ENCODE peak calls at places on chromosome 15, in eight cellular contexts. L is epithelial cell of prostate, I is left lung, O is RWPE1, K is K562, W is transverse colon, U is upper lobe of right lung, P is neuronal stem cell. A is an unnamed sample.

GRCh38 chr15:63080638-63081250 is 38.2 kb downstream of the TPM1 start:
- DNase-seq in L (no peak), I (no peak), O (no peak), K (no peak), W (no peak), U (no peak), P (no peak), A (no peak)

GRCh38 chr15:51094606-51095569 is at the start of gene TNFAIP8L3:
- DNase-seq in L (no peak), I (no peak), O (peak; percentile 64), K (no peak), W (peak; percentile 50), U (peak; percentile 66), P (peak; percentile 18), A (peak; percentile 76)

GRCh38 chr15:83657549-83657948 is 3.6 kb downstream of the ADAMTSL3 start:
- DNase-seq in L (no peak), I (no peak), O (no peak), K (peak; percentile 23), W (no peak), U (no peak), P (no peak), A (no peak)

GRCh38 chr15:91263632-91264477 is 163.8 kb downstream of the SV2B start:
- DNase-seq in L (no peak), I (no peak), O (peak; percentile 59), K (no peak), W (peak; percentile 28), U (no peak), P (no peak), A (no peak)

GRCh38 chr15:95953032-95953431 is 377.5 kb upstream of the NR2F2 start:
- DNase-seq in L (no peak), I (no peak), O (no peak), K (peak; percentile 38), W (no peak), U (no peak), P (no peak), A (no peak)

GRCh38 chr15:70617076-70617910 is 146.1 kb downstream of the UACA start:
- DNase-seq in L (no peak), I (no peak), O (no peak), K (no peak), W (no peak), U (no peak), P (no peak), A (no peak)

GRCh38 chr15:56243117-56243773 is 434 bp downstream of the RFX7 start:
- DNase-seq in L (no peak), I (peak; percentile 57), O (peak; percentile 29), K (peak; percentile 55), W (peak; percentile 49), U (peak; percentile 71), P (peak; percentile 58), A (peak; percentile 88)

GRCh38 chr15:69554321-69554961 is 101.8 kb downstream of the RPLP1 start:
- DNase-seq in L (no peak), I (no peak), O (no peak), K (no peak), W (peak; percentile 66), U (no peak), P (no peak), A (no peak)

GRCh38 chr15:46110755-46111154 is 475.9 kb downstream of the SQOR start:
- DNase-seq in L (no peak), I (no peak), O (no peak), K (no peak), W (no peak), U (no peak), P (no peak), A (no peak)

GRCh38 chr15:75637245-75638009 is 2.6 kb downstream of the IMP3 start:
- DNase-seq in L (no peak), I (no peak), O (no peak), K (no peak), W (no peak), U (no peak), P (no peak), A (peak; percentile 11)
- H3K27ac ChIP-seq in L (peak overlapping the region; percentile 84), I (no peak overlapping the region), O (peak overlapping the region; percentile 98), K (peak overlapping the region; percentile 77), W (peak overlapping the region; percentile 94), U (peak overlapping the region; percentile 98), P (no peak overlapping the region), A (peak overlapping the region; percentile 96)

GRCh38 chr15:42329161-42329560 is 30.1 kb upstream of the CAPN3 start:
- DNase-seq in L (no peak), I (no peak), O (no peak), K (no peak), W (no peak), U (no peak), P (no peak), A (no peak)

GRCh38 chr15:42332331-42332730 is 27.0 kb upstream of the CAPN3 start:
- DNase-seq in L (no peak), I (no peak), O (no peak), K (no peak), W (no peak), U (no peak), P (no peak), A (no peak)

GRCh38 chr15:42329992-42330391 is 29.3 kb upstream of the CAPN3 start:
- DNase-seq in L (no peak), I (no peak), O (no peak), K (no peak), W (no peak), U (no peak), P (no peak), A (no peak)

GRCh38 chr15:42335074-42335473 is 24.2 kb upstream of the CAPN3 start:
- DNase-seq in L (no peak), I (no peak), O (no peak), K (no peak), W (no peak), U (no peak), P (no peak), A (no peak)

DNA sequence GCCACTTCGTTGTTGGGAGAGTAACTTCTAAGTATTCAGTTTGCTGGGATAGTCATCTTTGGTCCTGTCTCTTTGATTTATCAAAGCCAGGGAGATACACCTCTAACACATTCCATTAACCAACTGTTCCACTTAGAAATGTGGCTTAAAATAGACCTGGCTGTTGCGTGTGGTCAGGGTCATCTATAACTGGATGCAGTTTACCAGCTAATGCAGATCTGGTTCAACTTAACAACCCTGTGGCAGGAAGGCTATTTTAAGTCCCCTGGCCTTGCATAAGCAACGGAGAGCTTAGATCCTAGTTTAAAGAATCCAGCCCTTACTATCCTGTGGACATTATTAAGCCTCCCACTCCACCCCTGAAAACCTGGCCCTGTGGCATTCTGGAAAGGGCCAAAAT is 28.1 kb upstream of the CAPN3 start:
- DNase-seq in L (no peak), I (no peak), O (no peak), K (no peak), W (no peak), U (no peak), P (no peak), A (no peak)
- H3K27ac ChIP-seq in L (no peak overlapping the region), I (no peak overlapping the region), O (no peak overlapping the region), K (no peak overlapping the region), W (no peak overlapping the region), U (no peak overlapping the region), P (no peak overlapping the region), A (no peak overlapping the region)

GRCh38 chr15:39362832-39363561 is 217.9 kb upstream of the THBS1 start:
- DNase-seq in L (no peak), I (no peak), O (no peak), K (no peak), W (no peak), U (no peak), P (no peak), A (no peak)
- H3K27ac ChIP-seq in L (no peak overlapping the region), I (no peak overlapping the region), O (no peak overlapping the region), K (no peak overlapping the region), W (no peak overlapping the region), U (no peak overlapping the region), P (no peak overlapping the region), A (no peak overlapping the region)

GRCh38 chr15:60091150-60091549 is 87.0 kb downstream of the FOXB1 start:
- DNase-seq in L (peak; percentile 89), I (peak; percentile 75), O (peak; percentile 97), K (no peak), W (no peak), U (peak; percentile 75), P (no peak), A (no peak)

GRCh38 chr15:60086676-60087446 is 82.8 kb downstream of the FOXB1 start:
- DNase-seq in L (no peak), I (no peak), O (no peak), K (no peak), W (no peak), U (no peak), P (no peak), A (no peak)

GRCh38 chr15:60087561-60087960 is 83.5 kb downstream of the FOXB1 start:
- DNase-seq in L (no peak), I (no peak), O (no peak), K (no peak), W (no peak), U (no peak), P (no peak), A (no peak)

GRCh38 chr15:60093273-60094067 is 89.4 kb downstream of the FOXB1 start:
- DNase-seq in L (no peak), I (no peak), O (peak; percentile 41), K (no peak), W (peak; percentile 33), U (no peak), P (no peak), A (no peak)

DNA sequence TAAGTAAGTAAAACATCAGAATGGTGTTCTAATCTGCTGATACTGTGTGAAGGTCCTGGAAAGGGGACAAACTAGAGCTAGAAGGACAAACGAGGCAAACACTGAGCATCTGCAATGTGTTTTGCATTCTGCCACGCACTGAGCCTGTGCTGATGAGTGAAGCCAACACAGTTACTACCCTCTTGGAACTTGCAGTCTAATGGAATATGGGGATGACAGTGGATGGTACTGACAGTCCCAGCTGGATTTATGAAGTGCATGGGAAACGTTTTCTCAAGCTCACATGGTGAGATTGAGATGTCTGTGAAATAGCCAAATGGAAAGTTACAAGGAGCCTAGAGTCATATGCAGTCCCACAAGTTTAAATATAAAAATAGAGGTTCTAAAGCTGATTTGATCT is 86.6 kb downstream of the FOXB1 start:
- DNase-seq in L (no peak), I (no peak), O (peak; percentile 16), K (no peak), W (no peak), U (no peak), P (no peak), A (no peak)
- H3K27ac ChIP-seq in L (peak overlapping the region; percentile 76), I (peak overlapping the region; percentile 70), O (peak overlapping the region; percentile 79), K (no peak overlapping the region), W (no peak overlapping the region), U (peak overlapping the region; percentile 38), P (no peak overlapping the region), A (no peak overlapping the region)

GRCh38 chr15:40902605-40903561 is 8.6 kb downstream of the VPS18 start:
- DNase-seq in L (no peak), I (peak; percentile 83), O (no peak), K (no peak), W (no peak), U (peak; percentile 84), P (no peak), A (peak; percentile 90)
- H3K27ac ChIP-seq in L (peak overlapping the region; percentile 1), I (no peak overlapping the region), O (peak overlapping the region; percentile 91), K (no peak overlapping the region), W (no peak overlapping the region), U (peak overlapping the region; percentile 51), P (no peak overlapping the region), A (peak overlapping the region; percentile 92)

A was measured in spleen.